ENCODE peak calls at places on chromosomes 5 and 9, in ten cellular contexts. H is H9; Z is Panc1; C is trophoblast cell; J is CD8-positive, alpha-beta T cell; B is A549; K is CD8-positive, alpha-beta memory T cell; N is mucosa of descending colon; G is HCT116; Y is CD4-positive, alpha-beta T cell. X is an unnamed sample. For H3K9me3, the result is how much of the 10 kb centered on the place peaks cover.

GRCh38 chr5:5126444-5126843 is 13.7 kb upstream of the ADAMTS16 start:
- DNase-seq in H (no peak), Z (no peak), C (peak), J (no peak), B (peak), K (no peak), N (no peak), G (no peak), Y (no peak), X (no peak)

GRCh38 chr9:125410522-125410894 is 148.9 kb downstream of the GAPVD1 start:
- DNase-seq in H (no peak), Z (no peak), C (no peak), J (no peak), B (no peak), K (no peak), N (no peak), G (no peak), Y (no peak), X (no peak)

GRCh38 chr9:121902483-121903135 is 190.5 kb downstream of the TTLL11 start:
- DNase-seq in H (no peak), Z (no peak), C (peak), J (no peak), B (no peak), K (no peak), N (no peak), G (no peak), Y (no peak), X (no peak)

GRCh38 chr5:36623832-36624231 is 17.4 kb downstream of the SLC1A3 start:
- DNase-seq in H (no peak), Z (no peak), C (no peak), J (no peak), B (no peak), K (no peak), N (no peak), G (no peak), Y (no peak), X (no peak)

GRCh38 chr9:104783588-104783987 is 19.7 kb downstream of the NIPSNAP3B start:
- DNase-seq in H (no peak), Z (no peak), C (no peak), J (no peak), B (no peak), K (no peak), N (no peak), G (no peak), Y (no peak), X (no peak)

GRCh38 chr9:72894342-72894741 is 58.5 kb downstream of the ALDH1A1 start:
- DNase-seq in H (no peak), Z (no peak), C (no peak), J (no peak), B (no peak), K (no peak), N (no peak), G (no peak), Y (no peak), X (no peak)

GRCh38 chr5:171562822-171563221 is 143.4 kb downstream of the FGF18 start:
- DNase-seq in H (no peak), Z (no peak), C (no peak), J (no peak), B (no peak), K (no peak), N (no peak), G (no peak), Y (no peak), X (no peak)

GRCh38 chr5:10507575-10508024 is 56.3 kb upstream of the ANKRD33B start:
- DNase-seq in H (no peak), Z (no peak), C (no peak), J (no peak), B (peak), K (no peak), N (no peak), G (no peak), Y (no peak), X (no peak)

GRCh38 chr5:177300971-177301370 is 2.5 kb downstream of the RAB24 start:
- DNase-seq in H (no peak), Z (no peak), C (peak), J (no peak), B (no peak), K (no peak), N (no peak), G (no peak), Y (no peak), X (no peak)
- H3K9me3 ChIP-seq in H (under half), Z (under half), C (under half), J (under half), B (under half), K (under half), N (under half), G (under half), Y (under half), X (under half)

DNA sequence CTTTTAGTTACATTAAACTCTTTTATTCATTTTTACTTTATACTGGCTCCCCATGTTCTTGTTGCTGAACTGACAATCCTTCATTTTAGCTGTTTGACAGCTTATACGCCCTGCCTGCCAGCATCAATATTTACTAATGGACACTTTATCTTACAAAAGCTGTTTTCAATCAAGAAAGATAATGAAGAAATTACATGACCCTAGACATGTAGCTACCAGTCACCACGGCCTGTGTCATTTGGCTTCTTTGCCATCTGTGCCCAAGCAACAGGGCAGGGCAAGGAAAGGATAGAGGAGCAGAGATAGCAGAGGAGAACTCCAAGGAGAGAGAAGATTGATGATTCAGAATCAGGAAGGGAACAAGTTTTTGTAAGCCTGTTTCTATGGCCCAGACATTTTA is 647.3 kb downstream of the BRINP1 start:
- DNase-seq in H (no peak), Z (no peak), C (no peak), J (no peak), B (no peak), K (no peak), N (no peak), G (no peak), Y (no peak), X (no peak)
- H3K9me3 ChIP-seq in H (under half), Z (under half), C (under half), J (under half), B (under half), K (under half), N (under half), G (under half), Y (under half), X (under half)

GRCh38 chr5:52476346-52476745 is 311.4 kb upstream of the ITGA1 start:
- DNase-seq in H (no peak), Z (no peak), C (no peak), J (no peak), B (no peak), K (no peak), N (no peak), G (no peak), Y (no peak), X (no peak)
- H3K9me3 ChIP-seq in H (under half), Z (under half), C (under half), J (under half), B (under half), K (under half), N (under half), G (under half), Y (under half), X (under half)

DNA sequence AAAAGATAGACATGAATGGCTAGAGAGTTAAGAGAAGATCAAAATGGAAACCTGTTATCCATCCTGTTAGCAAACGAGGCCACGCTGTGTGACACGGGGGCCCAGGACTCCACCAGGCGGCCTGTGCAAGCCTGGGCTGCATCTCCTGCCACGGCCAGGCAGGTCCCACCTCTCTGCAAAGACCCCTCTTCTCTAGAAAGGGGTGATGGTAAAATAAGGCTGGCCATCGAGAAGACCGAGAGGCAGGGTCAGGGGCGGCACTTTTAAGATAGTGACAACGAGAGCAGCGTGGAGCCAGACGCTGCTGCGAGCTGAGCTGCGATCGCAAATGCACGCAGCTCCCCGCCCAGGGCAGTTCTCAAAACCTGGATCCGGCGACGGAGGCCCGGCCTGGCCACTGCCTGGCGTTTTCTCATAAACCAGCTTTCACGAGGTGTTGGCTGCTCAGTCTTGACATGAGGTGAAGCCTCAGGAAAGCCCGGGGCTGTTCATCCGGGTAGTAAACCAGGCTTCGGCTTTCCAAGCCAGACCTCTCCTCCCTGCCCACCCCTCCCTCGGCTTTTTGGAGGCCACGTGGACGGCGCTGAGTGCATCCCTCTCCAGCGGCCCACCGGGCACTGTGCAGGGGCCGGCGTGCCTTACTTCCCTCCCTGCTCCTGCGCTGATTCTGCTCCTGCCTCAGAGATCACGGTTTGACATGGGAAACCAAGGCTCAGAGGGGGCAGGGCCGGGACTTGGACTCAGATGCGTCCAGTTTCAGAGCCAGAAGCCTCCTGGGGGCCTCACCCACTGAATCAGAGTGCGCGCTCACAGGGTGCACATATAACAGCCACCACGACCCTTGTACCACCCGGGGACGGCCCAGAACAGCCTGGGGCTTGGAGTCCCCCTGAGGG is 151.6 kb upstream of the PHYKPL start:
- DNase-seq in H (no peak), Z (no peak), C (no peak), J (no peak), B (no peak), K (no peak), N (no peak), G (no peak), Y (no peak), X (no peak)
- H3K9me3 ChIP-seq in H (under half), Z (under half), C (under half), J (under half), B (under half), K (under half), N (under half), G (under half), Y (under half), X (under half)

X was measured in T-helper 17 cell.